ENCODE peak calls at places on chromosomes 4 and X, in four cellular contexts. C is CD4-positive, alpha-beta T cell; G is AG04450; I is AG10803. J is an unnamed sample.

GRCh38 chr4:40662962-40663604 is 33.4 kb upstream of the RBM47 start:
- DNase-seq in C (no peak), I (peak; percentile 48), G (peak; percentile 45), J (peak; percentile 55)

GRCh38 chr4:182600093-182600492 is 317.1 kb downstream of the DCTD start:
- DNase-seq in G (no peak), C (no peak), I (peak; percentile 42), J (no peak)

GRCh38 chrX:31497086-31497485 is 425.2 kb upstream of the FTHL17 start:
- DNase-seq in I (peak; percentile 29), C (no peak), G (no peak), J (peak; percentile 10)

GRCh38 chr4:18198653-18199052 is 177.1 kb upstream of the LCORL start:
- DNase-seq in C (no peak), I (no peak), G (no peak), J (no peak)

GRCh38 chr4:157222764-157223145 is 2.2 kb downstream of the GRIA2 start:
- DNase-seq in C (no peak), G (no peak), I (no peak), J (no peak)

GRCh38 chrX:40411350-40412111 is 169.2 kb upstream of the ATP6AP2 start:
- DNase-seq in G (no peak), I (no peak), C (no peak), J (no peak)

GRCh38 chr4:532588-533317 is 33.7 kb downstream of the PIGG start:
- DNase-seq in I (no peak), C (no peak), G (no peak), J (no peak)

GRCh38 chr4:163591614-163592020 is 97.1 kb downstream of the TMA16 start:
- DNase-seq in G (no peak), C (no peak), I (no peak), J (no peak)

GRCh38 chr4:18508801-18509200 is 487.2 kb upstream of the LCORL start:
- DNase-seq in C (no peak), I (no peak), G (no peak), J (no peak)

GRCh38 chrX:130414800-130415199 is 13.0 kb downstream of the RBMX2 start:
- DNase-seq in I (no peak), C (no peak), G (no peak), J (no peak)

GRCh38 chrX:33211356-33212254 is at the start of gene DMD:
- DNase-seq in G (peak; percentile 60), I (peak; percentile 1), C (no peak), J (peak; percentile 46)

GRCh38 chr4:22668301-22668700 is 24.4 kb upstream of the GBA3 start:
- DNase-seq in C (no peak), I (peak; percentile 33), G (no peak), J (peak; percentile 24)

GRCh38 chr4:24497221-24497620 is 87.1 kb downstream of the DHX15 start:
- DNase-seq in I (no peak), G (no peak), C (no peak), J (no peak)

GRCh38 chrX:23062359-23062758 is 62.6 kb downstream of the DDX53 start:
- DNase-seq in G (no peak), C (no peak), I (no peak), J (no peak)

GRCh38 chr4:113882668-113883067 is 96.8 kb downstream of the ARSJ start:
- DNase-seq in C (no peak), G (no peak), I (no peak), J (peak; percentile 47)

GRCh38 chrX:10569946-10570345 is 50.4 kb downstream of the MID1 start:
- DNase-seq in C (no peak), I (no peak), G (no peak), J (no peak)

GRCh38 chrX:74343970-74344622 is 40.1 kb downstream of the ZCCHC13 start:
- DNase-seq in I (peak; percentile 87), C (peak; percentile 21), G (peak; percentile 82), J (peak; percentile 93)

GRCh38 chrX:2955281-2955680 is 26.1 kb upstream of the ARSD start:
- DNase-seq in G (no peak), I (no peak), C (no peak), J (no peak)

GRCh38 chrX:136525738-136526606 is 6.0 kb upstream of the VGLL1 start:
- DNase-seq in G (peak; percentile 63), I (peak; percentile 82), C (no peak), J (peak; percentile 59)

GRCh38 chr4:166680801-166681200 is 553.5 kb downstream of the SPOCK3 start:
- DNase-seq in I (no peak), G (no peak), C (no peak), J (no peak)

GRCh38 chr4:103046416-103047290 is 27.1 kb upstream of the SLC9B1 start:
- DNase-seq in C (peak; percentile 12), G (no peak), I (peak; percentile 42), J (peak; percentile 53)

GRCh38 chr4:41796545-41797210 is 48.2 kb upstream of the PHOX2B start:
- DNase-seq in C (no peak), G (no peak), I (no peak), J (no peak)

GRCh38 chrX:25154168-25154567 is 138.4 kb upstream of the ARX start:
- DNase-seq in I (no peak), C (no peak), G (no peak), J (no peak)

GRCh38 chr4:52822583-52823477 is 39.3 kb upstream of the RASL11B start:
- DNase-seq in I (peak; percentile 89), G (peak; percentile 64), C (no peak), J (peak; percentile 98)

GRCh38 chr4:110962616-110963015 is 339.7 kb upstream of the PITX2 start:
- DNase-seq in C (no peak), G (no peak), I (no peak), J (no peak)

GRCh38 chr4:166675411-166675810 is 558.9 kb downstream of the SPOCK3 start:
- DNase-seq in I (no peak), G (no peak), C (no peak), J (peak; percentile 51)

GRCh38 chr4:13160906-13161305 is 323.2 kb downstream of the RAB28 start:
- DNase-seq in G (no peak), C (no peak), I (peak; percentile 56), J (peak; percentile 77)

GRCh38 chr4:113880240-113881028 is 99.0 kb downstream of the ARSJ start:
- DNase-seq in G (no peak), C (no peak), I (no peak), J (peak; percentile 17)

GRCh38 chr4:48139688-48140087 is 5.6 kb upstream of the TXK start:
- DNase-seq in C (peak; percentile 50), G (no peak), I (peak; percentile 43), J (no peak)

GRCh38 chr4:183571350-183572076 is 66.7 kb downstream of the ING2 start:
- DNase-seq in C (no peak), G (no peak), I (peak; percentile 13), J (peak; percentile 18)

GRCh38 chrX:54181196-54181953 is 1.7 kb downstream of the FAM120C start:
- DNase-seq in C (no peak), I (peak; percentile 9), G (no peak), J (peak; percentile 28)

GRCh38 chr4:170128219-170128804 is 38.6 kb upstream of the AADAT start:
- DNase-seq in I (no peak), C (no peak), G (no peak), J (no peak)
- TF ChIP-seq CTCF in I (no peak), C (no peak), G (no peak), J (no peak)

GRCh38 chrX:148885203-148885602 is 384.8 kb downstream of the AFF2 start:
- DNase-seq in I (no peak), G (no peak), C (no peak), J (no peak)
- TF ChIP-seq CTCF in I (no peak), G (no peak), C (no peak), J (no peak)

GRCh38 chr4:7815562-7815961 is 124.1 kb downstream of the AFAP1 start:
- DNase-seq in C (no peak), G (no peak), I (peak; percentile 86), J (peak; percentile 91)
- TF ChIP-seq CTCF in C (no peak), G (peak; percentile 2), I (peak; percentile 38), J (no peak)

GRCh38 chrX:41412261-41413167 is 34.6 kb upstream of the NYX start:
- DNase-seq in I (no peak), G (no peak), C (no peak), J (no peak)
- TF ChIP-seq CTCF in I (no peak), G (no peak), C (no peak), J (no peak)

GRCh38 chr4:84678976-84679744 is 96.2 kb downstream of the CDS1 start:
- DNase-seq in C (no peak), G (no peak), I (no peak), J (no peak)

GRCh38 chr4:84680956-84681355 is 98.0 kb downstream of the CDS1 start:
- DNase-seq in I (no peak), G (no peak), C (no peak), J (no peak)

GRCh38 chr4:84683065-84683464 is 100.1 kb downstream of the CDS1 start:
- DNase-seq in G (no peak), I (no peak), C (no peak), J (no peak)

GRCh38 chr4:84683486-84683885 is 100.6 kb downstream of the CDS1 start:
- DNase-seq in I (no peak), C (no peak), G (no peak), J (no peak)

DNA sequence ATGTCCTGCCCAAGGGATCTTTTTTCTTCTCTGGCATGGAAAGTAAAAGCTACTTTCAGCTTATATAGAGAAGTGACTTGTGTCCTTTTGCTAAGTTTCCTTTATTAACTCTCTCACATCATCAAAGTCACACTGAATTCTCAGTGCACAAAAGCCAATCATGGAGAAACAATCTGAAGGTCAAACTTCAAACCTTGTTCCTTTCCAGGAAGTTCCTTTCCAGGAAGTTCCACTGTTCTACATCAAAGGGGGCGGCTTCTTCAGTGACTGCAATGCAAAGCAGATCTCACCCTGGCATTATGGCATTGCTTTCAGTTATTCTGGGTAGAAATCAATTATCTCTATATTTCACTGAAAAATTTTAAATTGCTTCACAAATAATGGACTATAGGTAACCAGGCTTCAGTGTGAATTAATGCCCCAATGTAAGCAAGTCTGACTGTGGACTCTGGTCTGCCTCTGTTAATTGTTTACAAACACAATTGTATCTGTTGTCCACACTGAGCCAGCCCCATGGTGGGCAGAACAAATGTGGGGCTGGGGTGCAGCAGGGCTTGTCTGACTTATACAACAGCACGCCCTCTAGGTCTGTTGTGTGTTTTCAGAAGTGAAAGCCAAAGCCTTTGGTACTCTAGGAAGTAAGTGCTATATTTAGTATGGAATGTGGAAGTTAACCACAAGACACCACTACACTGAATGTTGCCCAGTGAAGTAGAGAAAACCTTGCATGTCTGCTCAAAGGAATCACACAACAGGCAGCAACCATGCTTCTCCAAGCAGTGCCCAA is 98.8 kb downstream of the CDS1 start:
- DNase-seq in C (no peak), I (peak; percentile 81), G (peak; percentile 56), J (peak; percentile 77)
- TF ChIP-seq CTCF in C (no peak), I (peak; percentile 33), G (peak; percentile 22), J (peak; percentile 21)

DNA sequence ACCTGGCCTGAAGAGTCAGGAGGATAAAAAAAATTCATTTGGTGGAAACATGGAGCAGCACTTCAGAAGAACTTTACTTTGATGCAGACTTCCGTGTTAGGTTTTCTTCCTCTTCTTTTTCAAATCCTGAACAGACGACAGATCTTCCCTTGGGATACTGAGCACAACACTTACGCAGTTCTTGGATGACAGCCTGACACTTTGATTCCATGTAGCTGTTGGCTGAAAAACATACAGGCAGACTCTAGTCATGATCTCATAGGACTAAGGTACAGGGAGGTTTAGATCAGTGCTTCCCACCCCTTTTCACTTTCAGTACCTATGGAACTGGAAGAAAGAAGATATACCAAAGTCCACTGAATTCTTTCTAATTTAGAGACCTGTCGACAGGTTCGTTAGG is 9.2 kb downstream of the CMC4 start:
- DNase-seq in G (no peak), I (no peak), C (no peak), J (no peak)
- TF ChIP-seq CTCF in G (no peak), I (no peak), C (no peak), J (no peak)

J was measured in fibroblast of villous mesenchyme.